ENCODE peak calls at places on chromosomes 5 and 9, in nine cellular contexts. T is activated CD4-positive, alpha-beta T cell treated with anti-CD3 and anti-CD28 coated beads for 48 hours; X is NCI-H1417; J is EH; Y is natural killer cell treated with Interleukin-12 subunit alpha and Interleukin-12 subunit beta and Interleukin-15 and Interleukin-18, amount 100 ng/mL, for 72 hours; O is mesendoderm; I is IMR-90; H is fibroblast of pulmonary artery; S is HT1080. Q is an unnamed sample.

GRCh38 chr9:108535526-108535925 is 320.3 kb downstream of the ACTL7B start:
- DNase-seq in S (no peak), T (no peak), X (no peak), O (peak), H (peak), I (no peak), Y (no peak), J (peak), Q (no peak)

GRCh38 chr9:110427497-110428104 is 89.9 kb upstream of the TXNDC8 start:
- DNase-seq in H (peak), X (peak), J (peak), T (peak), I (peak), S (peak), Y (no peak), O (peak), Q (no peak)

GRCh38 chr5:148230240-148230639 is 8.1 kb upstream of the MARCOL start:
- DNase-seq in T (no peak), X (no peak), J (no peak), I (no peak), S (no peak), O (no peak), H (no peak), Y (no peak), Q (no peak)

GRCh38 chr9:120212853-120213200 is 367.1 kb downstream of the CDK5RAP2 start:
- DNase-seq in I (no peak), Y (no peak), O (no peak), H (no peak), J (no peak), T (no peak), S (no peak), X (no peak), Q (no peak)

GRCh38 chr9:129520981-129521380 is 99.9 kb downstream of the C9orf50 start:
- DNase-seq in S (no peak), T (no peak), Y (no peak), I (no peak), H (no peak), X (no peak), J (no peak), O (no peak), Q (no peak)

GRCh38 chr5:37665889-37666288 is 174.0 kb downstream of the GDNF start:
- DNase-seq in S (no peak), J (no peak), Y (no peak), O (no peak), H (peak), I (no peak), T (no peak), X (no peak), Q (no peak)

GRCh38 chr5:38113880-38114279 is 144.5 kb upstream of the EGFLAM start:
- DNase-seq in X (no peak), I (no peak), H (no peak), S (no peak), O (no peak), J (no peak), T (no peak), Y (no peak), Q (no peak)

GRCh38 chr5:138224712-138225111 is 11.6 kb upstream of the CDC23 start:
- DNase-seq in S (no peak), T (no peak), H (no peak), X (no peak), Y (no peak), I (no peak), O (no peak), J (no peak), Q (no peak)

GRCh38 chr5:93584531-93585053 is 1.6 kb downstream of the NR2F1 start:
- DNase-seq in J (no peak), T (no peak), S (no peak), O (no peak), Y (no peak), I (no peak), X (no peak), H (no peak), Q (no peak)

GRCh38 chr5:132658383-132659302 is 670 bp downstream of the IL13 start:
- DNase-seq in I (no peak), H (no peak), Y (no peak), T (no peak), X (no peak), O (no peak), S (no peak), J (no peak), Q (no peak)

GRCh38 chr9:124359426-124359825 is 55.8 kb downstream of the PSMB7 start:
- DNase-seq in T (no peak), J (no peak), I (no peak), H (no peak), S (no peak), X (no peak), Y (no peak), O (no peak), Q (no peak)

GRCh38 chr5:134982230-134982629 is 14.5 kb downstream of the CATSPER3 start:
- DNase-seq in O (peak), I (no peak), Y (no peak), H (no peak), J (no peak), T (no peak), X (no peak), S (no peak), Q (no peak)

GRCh38 chr9:115198018-115198417 is 80.1 kb upstream of the TNC start:
- DNase-seq in O (peak), S (peak), T (no peak), I (peak), Y (no peak), X (no peak), H (peak), J (peak), Q (no peak)

GRCh38 chr5:155050384-155051019 is 36.9 kb downstream of the KIF4B start:
- DNase-seq in H (no peak), I (no peak), Y (no peak), O (peak), J (peak), S (no peak), T (no peak), X (no peak), Q (no peak)

GRCh38 chr9:115208503-115208902 is 90.5 kb upstream of the TNC start:
- DNase-seq in O (no peak), I (peak), S (peak), T (no peak), J (peak), H (no peak), Y (no peak), X (no peak), Q (no peak)

GRCh38 chr9:69822091-69822750 is 1.6 kb downstream of the CFAP95 start:
- DNase-seq in T (no peak), J (peak), H (peak), O (peak), S (peak), Y (no peak), X (no peak), I (peak), Q (no peak)

GRCh38 chr9:14111670-14112069 is 202.3 kb downstream of the NFIB start:
- DNase-seq in T (no peak), J (peak), O (no peak), H (no peak), Y (no peak), S (no peak), I (peak), X (no peak), Q (no peak)

GRCh38 chr5:160076997-160077396 is 42.3 kb downstream of the PWWP2A start:
- DNase-seq in T (no peak), O (no peak), I (no peak), X (no peak), S (no peak), H (no peak), J (no peak), Y (no peak), Q (no peak)

GRCh38 chr5:59756373-59757035 is 137.0 kb downstream of the PDE4D start:
- DNase-seq in I (no peak), S (peak), Y (no peak), O (no peak), J (no peak), H (no peak), X (no peak), T (no peak), Q (no peak)

GRCh38 chr5:175343292-175343691 is 100.7 kb downstream of the DRD1 start:
- DNase-seq in I (no peak), H (no peak), O (no peak), Y (no peak), T (no peak), S (no peak), J (no peak), X (no peak), Q (no peak)

Q was measured in stimulated activated naive CD4-positive, alpha-beta T cell.